ENCODE peak calls at places on chromosomes 6 and 20, in six cellular contexts. J, N, X, W, Q and H are unnamed samples.

GRCh38 chr6:155224031-155224451 is 39.8 kb upstream of the CLDN20 start:
- DNase-seq in J (peak; percentile 59), N (peak; percentile 68), X (no peak), W (no peak), Q (no peak), H (peak; percentile 74)

GRCh38 chr20:35539756-35540212 is 2.1 kb upstream of the ERGIC3 start:
- DNase-seq in J (no peak), N (no peak), X (no peak), W (peak; percentile 41), Q (no peak), H (no peak)

GRCh38 chr20:51542033-51542893 is at the start of gene NFATC2:
- DNase-seq in J (no peak), N (no peak), X (peak; percentile 83), W (peak; percentile 78), Q (peak; percentile 64), H (no peak)

GRCh38 chr6:43798688-43799444 is 28.9 kb downstream of the VEGFA start:
- DNase-seq in J (no peak), N (peak; percentile 72), X (peak; percentile 78), W (peak; percentile 95), Q (peak; percentile 67), H (peak; percentile 86)

GRCh38 chr6:150584065-150584464 is 15.6 kb upstream of the PLEKHG1 start:
- DNase-seq in J (no peak), N (no peak), X (no peak), W (no peak), Q (no peak), H (no peak)

GRCh38 chr6:156065838-156066237 is 610.2 kb upstream of the NOX3 start:
- DNase-seq in J (no peak), N (no peak), X (no peak), W (no peak), Q (no peak), H (no peak)

GRCh38 chr6:145562771-145563615 is 172.3 kb downstream of the EPM2A start:
- DNase-seq in J (no peak), N (no peak), X (no peak), W (no peak), Q (no peak), H (no peak)

GRCh38 chr20:48203252-48203651 is 418.0 kb upstream of the SULF2 start:
- DNase-seq in J (no peak), N (no peak), X (no peak), W (no peak), Q (no peak), H (no peak)

GRCh38 chr6:156686429-156686939 is 90.7 kb upstream of the ARID1B start:
- DNase-seq in J (peak; percentile 29), N (peak; percentile 74), X (peak; percentile 54), W (no peak), Q (peak; percentile 42), H (peak; percentile 65)

GRCh38 chr6:81606965-81607381 is 145.5 kb downstream of the TENT5A start:
- DNase-seq in J (peak; percentile 10), N (peak; percentile 69), X (no peak), W (no peak), Q (no peak), H (peak; percentile 57)

GRCh38 chr6:111468329-111469012 is 14.5 kb downstream of the REV3L start:
- DNase-seq in J (no peak), N (no peak), X (no peak), W (no peak), Q (no peak), H (no peak)

GRCh38 chr6:1201547-1202200 is 110.2 kb upstream of the FOXQ1 start:
- DNase-seq in J (no peak), N (no peak), X (no peak), W (no peak), Q (no peak), H (no peak)

GRCh38 chr6:35042041-35042440 is 99.1 kb downstream of the TCP11 start:
- DNase-seq in J (no peak), N (no peak), X (peak; percentile 18), W (no peak), Q (no peak), H (no peak)

GRCh38 chr6:166637001-166637400 is 9.9 kb upstream of the RPS6KA2 start:
- DNase-seq in J (no peak), N (no peak), X (no peak), W (no peak), Q (no peak), H (no peak)

GRCh38 chr6:165049362-165049761 is 260.0 kb downstream of the C6orf118 start:
- DNase-seq in J (no peak), N (no peak), X (peak; percentile 79), W (peak; percentile 52), Q (peak; percentile 56), H (no peak)

GRCh38 chr20:48937674-48938073 is 16.2 kb downstream of the ARFGEF2 start:
- DNase-seq in J (no peak), N (no peak), X (no peak), W (no peak), Q (no peak), H (no peak)

GRCh38 chr20:8116067-8116811 is 15.8 kb upstream of the PLCB1 start:
- DNase-seq in J (no peak), N (peak; percentile 81), X (no peak), W (no peak), Q (no peak), H (peak; percentile 78)

GRCh38 chr20:63943007-63943807 is 13.0 kb downstream of the UCKL1 start:
- DNase-seq in J (no peak), N (no peak), X (peak; percentile 49), W (peak; percentile 59), Q (no peak), H (no peak)

GRCh38 chr6:21745543-21746337 is 152.2 kb downstream of the SOX4 start:
- DNase-seq in J (no peak), N (no peak), X (no peak), W (no peak), Q (no peak), H (no peak)

GRCh38 chr20:52476074-52476751 is 284.6 kb upstream of the ZFP64 start:
- DNase-seq in J (no peak), N (no peak), X (peak; percentile 75), W (no peak), Q (no peak), H (no peak)

GRCh38 chr6:161272600-161273355 is 1.1 kb downstream of the AGPAT4 start:
- DNase-seq in J (peak; percentile 15), N (peak; percentile 64), X (no peak), W (no peak), Q (no peak), H (peak; percentile 29)

GRCh38 chr20:23995905-23996666 is 7.5 kb upstream of the GGTLC1 start:
- DNase-seq in J (no peak), N (peak; percentile 51), X (peak; percentile 63), W (no peak), Q (peak; percentile 47), H (peak; percentile 61)

DNA sequence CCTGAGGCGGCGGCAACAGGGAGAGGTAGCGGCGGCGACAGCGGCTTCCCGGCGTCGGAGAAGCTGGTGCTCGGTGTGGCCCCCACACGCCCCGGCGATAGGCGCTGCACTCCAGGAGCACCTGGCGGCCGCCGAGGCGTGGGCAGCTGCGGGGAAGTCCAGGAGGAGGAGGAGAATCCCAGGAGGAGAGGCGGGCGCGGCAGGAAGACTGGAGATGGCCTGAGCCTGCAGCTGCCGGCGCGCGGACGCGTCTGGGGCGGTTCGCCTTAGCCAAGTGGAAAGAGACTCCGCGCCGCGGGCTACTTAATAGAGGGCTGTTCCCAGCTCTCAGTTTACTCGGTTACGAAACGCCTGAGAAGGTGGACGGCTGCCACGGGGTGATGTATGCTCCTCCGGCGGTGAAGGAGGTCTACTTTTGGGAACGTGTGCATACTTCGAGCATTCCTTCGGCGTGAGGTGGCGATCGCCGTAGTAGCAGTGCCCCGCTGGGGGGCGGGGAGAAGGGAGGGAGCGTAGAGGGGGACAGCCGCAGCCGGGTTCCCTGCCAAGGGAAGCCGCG is at the start of gene COL12A1:
- DNase-seq in J (peak; percentile 97), N (peak; percentile 99), X (no peak), W (peak; percentile 97), Q (no peak), H (peak; percentile 100)
- TF ChIP-seq CTCF in J (no peak), N (no peak), X (no peak), W (no peak), Q (no peak), H (no peak)

GRCh38 chr6:5997420-5998093 is 9.2 kb downstream of the NRN1 start:
- DNase-seq in J (no peak), N (no peak), X (no peak), W (peak; percentile 56), Q (peak; percentile 54), H (no peak)
- H3K4me3 ChIP-seq in J (peak overlapping the region; percentile 15), N (peak overlapping the region; percentile 29), X (no peak overlapping the region), W (peak overlapping the region; percentile 79), Q (peak overlapping the region; percentile 82), H (peak overlapping the region; percentile 67)

GRCh38 chr20:58056021-58056591 is 172.3 kb downstream of the ANKRD60 start:
- DNase-seq in J (no peak), N (no peak), X (no peak), W (no peak), Q (no peak), H (no peak)

GRCh38 chr20:58054744-58055373 is 173.6 kb downstream of the ANKRD60 start:
- DNase-seq in J (no peak), N (no peak), X (no peak), W (peak; percentile 64), Q (no peak), H (no peak)

GRCh38 chr20:58051367-58051766 is 177.1 kb downstream of the ANKRD60 start:
- DNase-seq in J (no peak), N (no peak), X (no peak), W (no peak), Q (no peak), H (no peak)

GRCh38 chr20:58054082-58054481 is 174.4 kb downstream of the ANKRD60 start:
- DNase-seq in J (no peak), N (no peak), X (no peak), W (no peak), Q (no peak), H (no peak)

GRCh38 chr20:58053391-58054055 is 174.9 kb downstream of the ANKRD60 start:
- DNase-seq in J (no peak), N (no peak), X (no peak), W (no peak), Q (no peak), H (no peak)
- TF ChIP-seq CTCF in J (no peak), N (no peak), X (no peak), W (no peak), Q (no peak), H (no peak)

DNA sequence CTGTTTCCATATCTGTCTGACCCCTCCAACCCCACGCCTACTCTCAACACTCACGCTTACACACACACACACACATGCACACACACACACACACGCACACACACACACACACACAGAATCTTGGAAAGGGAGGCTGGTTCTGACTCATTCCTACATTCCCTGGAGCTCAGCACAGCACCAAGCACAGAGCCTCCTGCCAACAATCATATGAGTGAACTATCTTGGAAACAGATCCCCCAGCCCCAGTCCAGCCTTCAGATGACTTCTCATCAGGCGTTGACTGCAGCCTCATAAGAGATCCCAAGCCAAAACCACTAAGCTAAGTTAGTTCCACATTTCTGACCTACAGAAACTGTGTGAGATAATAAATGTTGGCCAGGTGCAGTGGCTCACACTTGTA is 14.1 kb upstream of the HCK start:
- DNase-seq in J (peak; percentile 6), N (peak; percentile 62), X (no peak), W (no peak), Q (no peak), H (peak; percentile 66)
- H3K4me3 ChIP-seq in J (no peak overlapping the region), N (no peak overlapping the region), X (no peak overlapping the region), W (no peak overlapping the region), Q (no peak overlapping the region), H (no peak overlapping the region)